ENCODE peak calls at places on chromosomes 13 and 19, in eight cellular contexts. X is stimulated activated CD4-positive, alpha-beta T cell treated with anti-CD3 and anti-CD28 coated beads, TNF-alpha, amount 100 ng/mL, for 4 hours; O is IMR-90; A is NCI-H1930; T is amniotic stem cell; Z is GM23338; S is retinal pigment epithelial cell; N is adrenal gland. V is an unnamed sample.

GRCh38 chr19:40257096-40257517 is 28.0 kb downstream of the AKT2 start:
- DNase-seq in X (no peak), O (no peak), A (no peak), T (no peak), Z (no peak), S (no peak), N (peak), V (no peak)

GRCh38 chr13:105971720-105972119 is 563.7 kb downstream of the EFNB2 start:
- DNase-seq in X (no peak), O (no peak), A (no peak), T (no peak), Z (no peak), S (no peak), N (no peak), V (no peak)

GRCh38 chr13:25768726-25769270 is 283.0 kb downstream of the SHISA2 start:
- DNase-seq in X (no peak), O (no peak), A (no peak), T (no peak), Z (no peak), S (no peak), N (no peak), V (no peak)

GRCh38 chr13:75479102-75479501 is 2.9 kb downstream of the TBC1D4 start:
- DNase-seq in X (no peak), O (no peak), A (no peak), T (no peak), Z (no peak), S (no peak), N (no peak), V (no peak)

GRCh38 chr19:54969647-54970046 is 3.5 kb downstream of the NLRP2 start:
- DNase-seq in X (no peak), O (no peak), A (no peak), T (no peak), Z (no peak), S (no peak), N (no peak), V (no peak)

GRCh38 chr13:23349127-23349897 is 84.2 kb downstream of the SACS start:
- DNase-seq in X (no peak), O (no peak), A (no peak), T (no peak), Z (no peak), S (no peak), N (no peak), V (no peak)

GRCh38 chr13:29819157-29819556 is 31.3 kb downstream of the UBL3 start:
- DNase-seq in X (no peak), O (no peak), A (no peak), T (no peak), Z (no peak), S (no peak), N (no peak), V (no peak)

GRCh38 chr13:34886987-34887386 is 55.1 kb upstream of the NBEA start:
- DNase-seq in X (no peak), O (no peak), A (no peak), T (no peak), Z (no peak), S (no peak), N (no peak), V (no peak)

GRCh38 chr19:35118268-35119026 is 2.8 kb downstream of the FXYD3 start:
- DNase-seq in X (no peak), O (no peak), A (no peak), T (no peak), Z (no peak), S (no peak), N (no peak), V (peak)

GRCh38 chr19:12952488-12953455 is 4.3 kb downstream of the GADD45GIP1 start:
- DNase-seq in X (no peak), O (peak), A (no peak), T (peak), Z (no peak), S (no peak), N (peak), V (no peak)

GRCh38 chr13:51644649-51645048 is 60.4 kb downstream of the WDFY2 start:
- DNase-seq in X (no peak), O (peak), A (no peak), T (no peak), Z (no peak), S (no peak), N (peak), V (no peak)

GRCh38 chr13:31200636-31200970 is 828 bp downstream of the B3GLCT start:
- DNase-seq in X (peak), O (no peak), A (no peak), T (no peak), Z (peak), S (no peak), N (peak), V (peak)

GRCh38 chr13:48595330-48596127 is 58.2 kb upstream of the CYSLTR2 start:
- DNase-seq in X (peak), O (peak), A (peak), T (peak), Z (peak), S (no peak), N (peak), V (peak)

V was measured in transverse colon.